ENCODE peak calls at places on chromosome 17, in five cellular contexts. A, L, U, N and W are unnamed samples.
A peak's percentile ranks its signal among the peaks of the same experiment; 100 is the strongest.

GRCh38 chr17:15303293-15303692 is 38.1 kb downstream of the TEKT3 start:
- DNase-seq in A (no peak), L (no peak), N (no peak), U (no peak), W (no peak)

GRCh38 chr17:181213-182163 is at the start of gene DOC2B:
- DNase-seq in A (peak; percentile 74), L (peak; percentile 77), N (no peak), U (peak; percentile 25), W (peak; percentile 6)

GRCh38 chr17:11506635-11507034 is 91.6 kb upstream of the DNAH9 start:
- DNase-seq in L (peak; percentile 35), A (peak; percentile 1), U (no peak), N (no peak), W (no peak)

GRCh38 chr17:27569257-27569722 is 61.7 kb upstream of the LGALS9 start:
- DNase-seq in N (no peak), L (peak; percentile 60), U (peak; percentile 18), A (peak; percentile 91), W (no peak)

GRCh38 chr17:79479876-79480275 is 131.0 kb downstream of the RBFOX3 start:
- DNase-seq in U (no peak), L (no peak), A (no peak), N (no peak), W (no peak)

GRCh38 chr17:62757518-62757951 is 50.6 kb downstream of the MARCHF10 start:
- DNase-seq in L (no peak), N (no peak), U (no peak), A (no peak), W (no peak)

GRCh38 chr17:20987511-20987910 is 55.3 kb downstream of the USP22 start:
- DNase-seq in N (no peak), A (no peak), L (no peak), U (no peak), W (no peak)

GRCh38 chr17:67884766-67885165 is 59.5 kb downstream of the BPTF start:
- DNase-seq in U (no peak), A (no peak), L (no peak), N (no peak), W (no peak)

GRCh38 chr17:82832411-82832810 is 7.4 kb downstream of the ZNF750 start:
- DNase-seq in N (no peak), A (no peak), L (no peak), U (no peak), W (no peak)

GRCh38 chr17:55580596-55581133 is 69.4 kb upstream of the SMIM36 start:
- DNase-seq in U (no peak), L (no peak), N (no peak), A (no peak), W (no peak)

GRCh38 chr17:1709971-1710806 is at the start of gene TLCD2:
- DNase-seq in N (no peak), A (peak; percentile 83), U (peak; percentile 96), L (peak; percentile 65), W (peak; percentile 60)

GRCh38 chr17:16398270-16399267 is 16.8 kb upstream of the TRPV2 start:
- DNase-seq in A (no peak), U (no peak), L (no peak), N (no peak), W (peak; percentile 81)

GRCh38 chr17:75077490-75078096 is 10.2 kb upstream of the SLC16A5 start:
- DNase-seq in L (peak; percentile 64), U (peak; percentile 62), N (no peak), A (peak; percentile 66), W (no peak)

GRCh38 chr17:253091-253846 is 71.8 kb upstream of the DOC2B start:
- DNase-seq in U (no peak), A (no peak), L (peak; percentile 9), N (no peak), W (no peak)

GRCh38 chr17:72342582-72343527 is 222.0 kb downstream of the SOX9 start:
- DNase-seq in N (no peak), U (no peak), A (peak; percentile 5), L (no peak), W (no peak)

GRCh38 chr17:81733507-81734404 is 21.7 kb downstream of the SLC25A10 start:
- DNase-seq in L (peak; percentile 88), U (peak; percentile 84), N (no peak), A (peak; percentile 89), W (peak; percentile 63)

GRCh38 chr17:31724026-31724425 is 135.0 kb downstream of the COPRS start:
- DNase-seq in A (no peak), N (no peak), U (no peak), L (no peak), W (peak; percentile 4)

DNA sequence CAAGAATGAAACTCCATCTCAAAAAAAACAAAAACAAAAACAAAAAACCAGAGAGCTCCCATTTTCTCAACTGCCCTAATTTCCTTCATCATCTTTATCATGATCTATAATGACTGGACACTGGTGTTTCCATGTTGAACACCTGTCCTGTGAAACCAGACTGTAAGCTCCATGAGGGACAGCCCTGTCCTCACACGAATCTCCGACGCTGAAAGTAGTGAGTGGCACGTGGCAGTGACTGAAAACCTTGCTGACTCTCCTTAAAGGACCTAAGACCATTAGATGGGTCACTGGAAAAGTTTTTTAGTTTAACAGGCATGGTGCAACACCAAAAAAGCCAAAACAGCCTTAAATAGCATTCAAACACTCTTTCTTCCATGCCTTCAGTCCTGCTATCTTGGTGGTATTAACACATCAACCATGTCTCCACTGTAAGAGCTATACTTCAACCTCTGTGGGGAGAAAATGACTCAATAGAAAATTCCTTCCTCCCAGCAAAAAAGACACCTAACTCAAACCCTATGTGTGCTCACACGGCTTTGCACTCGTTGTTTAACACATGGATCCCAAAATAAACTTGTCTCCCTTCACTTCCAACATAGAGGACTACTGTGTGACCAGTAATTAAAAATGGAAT is 8.3 kb downstream of the AXIN2 start:
- DNase-seq in A (no peak), N (no peak), U (no peak), L (no peak), W (no peak)
- H3K4me1 ChIP-seq in A (peaks cover 27% of the 10 kb centered on the region), N (peaks cover 36% of the 10 kb centered on the region), U (peaks cover 6% of the 10 kb centered on the region), L (peaks cover 11% of the 10 kb centered on the region), W (no peaks in the 10 kb centered on the region)

GRCh38 chr17:41882756-41883155 is 17.5 kb upstream of the KLHL11 start:
- DNase-seq in N (no peak), L (no peak), A (no peak), U (no peak), W (no peak)
- H3K4me3 ChIP-seq in N (no peak overlapping the region), L (no peak overlapping the region), A (no peak overlapping the region), U (no peak overlapping the region), W (no peak overlapping the region)

DNA sequence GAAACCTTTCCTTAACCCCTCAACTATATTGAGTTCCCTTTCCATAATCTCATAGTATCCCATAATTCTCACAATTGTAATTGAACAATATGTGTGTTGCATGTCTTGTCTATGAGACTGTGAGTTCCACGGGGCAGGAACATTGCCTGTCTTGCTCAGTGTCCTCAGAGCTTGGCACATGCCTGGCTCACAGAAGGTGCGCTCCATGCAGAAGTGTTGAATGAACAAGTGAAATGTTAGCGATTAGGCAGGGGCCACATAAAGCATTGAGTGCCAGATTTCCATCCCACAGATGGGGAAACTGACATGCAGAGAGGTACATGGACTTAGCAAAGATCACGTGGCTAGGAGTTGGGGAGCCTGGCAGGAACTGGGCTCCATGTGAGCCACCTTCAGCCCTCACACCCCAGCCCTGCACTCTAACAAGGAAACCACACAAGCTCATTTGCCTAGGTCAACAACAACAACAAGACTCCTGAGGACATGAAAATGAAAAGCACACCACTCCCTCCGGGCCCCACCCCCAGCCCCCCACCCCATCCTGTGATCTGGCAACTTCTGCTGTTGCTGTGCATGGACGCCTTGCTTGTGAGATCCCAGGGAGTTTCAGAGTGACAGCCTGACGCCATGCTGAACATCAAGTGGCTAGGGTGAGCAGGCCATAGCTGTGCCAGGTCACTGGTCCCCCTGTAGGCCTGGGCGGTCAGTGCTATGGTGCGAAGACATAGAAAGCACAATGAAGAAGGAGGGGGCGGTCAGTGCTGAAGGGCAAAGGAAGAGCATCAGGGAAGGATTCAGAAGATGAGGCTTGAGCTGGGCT is 5.0 kb downstream of the PIK3R5 start:
- DNase-seq in U (no peak), N (no peak), L (no peak), A (peak; percentile 28), W (no peak)
- H3K4me1 ChIP-seq in U (no peaks in the 10 kb centered on the region), N (no peaks in the 10 kb centered on the region), L (no peaks in the 10 kb centered on the region), A (peaks cover 7% of the 10 kb centered on the region), W (no peaks in the 10 kb centered on the region)

GRCh38 chr17:76120658-76121008 is 17.0 kb upstream of the EXOC7 start:
- DNase-seq in L (no peak), N (no peak), U (no peak), A (no peak), W (no peak)
- H3K4me3 ChIP-seq in L (no peak overlapping the region), N (no peak overlapping the region), U (no peak overlapping the region), A (no peak overlapping the region), W (no peak overlapping the region)

DNA sequence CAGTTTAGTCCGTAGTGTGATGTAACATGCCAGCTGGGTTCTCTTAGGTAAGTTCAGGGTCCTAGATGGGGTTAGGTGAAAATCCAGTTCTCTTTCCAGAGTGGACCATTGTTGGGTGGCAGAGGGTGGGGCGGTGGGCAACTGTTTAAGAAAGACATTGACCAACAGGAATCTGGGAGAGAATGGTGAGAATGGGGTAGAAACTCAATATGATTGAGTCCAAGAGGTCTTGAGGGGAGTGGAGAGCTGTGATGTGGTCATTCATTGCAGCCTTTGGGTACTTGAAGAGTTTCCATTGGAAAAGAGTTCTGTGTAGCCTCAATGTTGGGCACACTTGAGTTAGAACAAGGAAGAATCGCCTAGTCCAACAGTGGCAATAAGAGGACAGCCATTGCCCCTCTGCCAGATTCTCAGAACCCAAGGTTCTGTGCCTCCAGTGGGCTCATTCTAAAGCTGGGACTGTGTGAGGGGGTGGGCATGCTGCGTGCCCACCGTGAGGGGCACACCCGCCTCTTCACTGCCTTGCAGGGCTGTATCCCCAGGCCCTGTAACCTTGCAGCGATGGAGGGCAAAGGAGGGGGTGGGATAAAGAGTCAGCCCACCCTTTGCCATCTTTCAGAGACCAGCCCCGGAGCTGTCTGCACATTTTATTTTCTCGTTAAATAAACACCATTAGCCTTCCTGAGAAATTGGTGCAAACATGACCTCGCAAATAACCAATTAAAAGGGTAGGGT is 208.1 kb downstream of the CCDC182 start:
- DNase-seq in U (no peak), N (no peak), A (no peak), L (no peak), W (no peak)
- H3K4me1 ChIP-seq in U (peaks cover 9% of the 10 kb centered on the region), N (no peaks in the 10 kb centered on the region), A (peaks cover 7% of the 10 kb centered on the region), L (peaks cover 10% of the 10 kb centered on the region), W (no peaks in the 10 kb centered on the region)